ENCODE peak calls at places on chromosomes 1 and 21, in six cellular contexts. One of them, this sample, is unnamed.

GRCh38 chr1:6359568-6360496 is 33.7 kb downstream of the ACOT7 start:
- DNase-seq in NCI-H510A treated with DMSO at 0.1 percent for 48 hours: peak
- DNase-seq in HFF-Myc: no peak
- DNase-seq in WTC11: peak
- DNase-seq in GM20000: peak
- DNase-seq in SJSA1: peak
- DNase-seq in this sample: no peak

GRCh38 chr1:43590389-43590788 is 59.6 kb upstream of the KDM4A start:
- DNase-seq in GM20000: no peak
- DNase-seq in NCI-H510A treated with DMSO at 0.1 percent for 48 hours: no peak
- DNase-seq in HFF-Myc: no peak
- DNase-seq in WTC11: peak
- DNase-seq in SJSA1: no peak
- DNase-seq in this sample: no peak

GRCh38 chr1:36463404-36463772 is 796 bp downstream of the MRPS15 start:
- DNase-seq in SJSA1: no peak
- DNase-seq in HFF-Myc: no peak
- DNase-seq in NCI-H510A treated with DMSO at 0.1 percent for 48 hours: peak
- DNase-seq in GM20000: no peak
- DNase-seq in WTC11: no peak
- DNase-seq in this sample: no peak

GRCh38 chr1:16420719-16421118 is 16.5 kb downstream of the SPATA21 start:
- DNase-seq in GM20000: peak
- DNase-seq in WTC11: no peak
- DNase-seq in HFF-Myc: no peak
- DNase-seq in SJSA1: no peak
- DNase-seq in NCI-H510A treated with DMSO at 0.1 percent for 48 hours: no peak
- DNase-seq in this sample: no peak

GRCh38 chr21:44539031-44539430 is 964 bp downstream of the KRTAP10-1 start:
- DNase-seq in HFF-Myc: no peak
- DNase-seq in GM20000: no peak
- DNase-seq in WTC11: no peak
- DNase-seq in NCI-H510A treated with DMSO at 0.1 percent for 48 hours: no peak
- DNase-seq in SJSA1: no peak
- DNase-seq in this sample: no peak

GRCh38 chr1:167790117-167790516 is 68.3 kb downstream of the MPZL1 start:
- DNase-seq in HFF-Myc: no peak
- DNase-seq in WTC11: no peak
- DNase-seq in NCI-H510A treated with DMSO at 0.1 percent for 48 hours: no peak
- DNase-seq in SJSA1: no peak
- DNase-seq in GM20000: no peak
- DNase-seq in this sample: no peak

GRCh38 chr1:46485564-46486431 is 3.8 kb upstream of the DMBX1 start:
- DNase-seq in WTC11: no peak
- DNase-seq in NCI-H510A treated with DMSO at 0.1 percent for 48 hours: no peak
- DNase-seq in GM20000: no peak
- DNase-seq in HFF-Myc: no peak
- DNase-seq in SJSA1: no peak
- DNase-seq in this sample: no peak

GRCh38 chr1:84479998-84480397 is 932 bp downstream of the RPF1 start:
- DNase-seq in HFF-Myc: no peak
- DNase-seq in GM20000: no peak
- DNase-seq in NCI-H510A treated with DMSO at 0.1 percent for 48 hours: peak
- DNase-seq in WTC11: no peak
- DNase-seq in SJSA1: no peak
- DNase-seq in this sample: no peak

GRCh38 chr1:117093870-117094621 is 27.5 kb downstream of the TRIM45 start:
- DNase-seq in WTC11: peak
- DNase-seq in HFF-Myc: peak
- DNase-seq in GM20000: peak
- DNase-seq in SJSA1: peak
- DNase-seq in NCI-H510A treated with DMSO at 0.1 percent for 48 hours: no peak
- DNase-seq in this sample: no peak

GRCh38 chr1:33902486-33903209 is 38.8 kb downstream of the HMGB4 start:
- DNase-seq in NCI-H510A treated with DMSO at 0.1 percent for 48 hours: no peak
- DNase-seq in GM20000: no peak
- DNase-seq in HFF-Myc: no peak
- DNase-seq in SJSA1: no peak
- DNase-seq in WTC11: no peak
- DNase-seq in this sample: no peak

GRCh38 chr1:240888039-240888786 is 276.3 kb upstream of the GREM2 start:
- DNase-seq in HFF-Myc: no peak
- DNase-seq in GM20000: peak
- DNase-seq in SJSA1: no peak
- DNase-seq in NCI-H510A treated with DMSO at 0.1 percent for 48 hours: peak
- DNase-seq in WTC11: peak
- DNase-seq in this sample: no peak

GRCh38 chr1:66552829-66553228 is 18.9 kb downstream of the SGIP1 start:
- DNase-seq in GM20000: no peak
- DNase-seq in HFF-Myc: no peak
- DNase-seq in SJSA1: no peak
- DNase-seq in WTC11: no peak
- DNase-seq in NCI-H510A treated with DMSO at 0.1 percent for 48 hours: no peak
- DNase-seq in this sample: no peak

GRCh38 chr1:160366731-160367515 is at the start of gene NHLH1:
- DNase-seq in SJSA1: no peak
- DNase-seq in HFF-Myc: no peak
- DNase-seq in WTC11: peak
- DNase-seq in NCI-H510A treated with DMSO at 0.1 percent for 48 hours: no peak
- DNase-seq in GM20000: no peak
- DNase-seq in this sample: no peak

GRCh38 chr1:90000934-90001676 is 6.2 kb downstream of the ZNF326 start:
- DNase-seq in WTC11: no peak
- DNase-seq in NCI-H510A treated with DMSO at 0.1 percent for 48 hours: no peak
- DNase-seq in HFF-Myc: no peak
- DNase-seq in GM20000: no peak
- DNase-seq in SJSA1: no peak
- DNase-seq in this sample: no peak

GRCh38 chr1:182080955-182081582 is 19.6 kb upstream of the ZNF648 start:
- DNase-seq in GM20000: peak
- DNase-seq in NCI-H510A treated with DMSO at 0.1 percent for 48 hours: peak
- DNase-seq in WTC11: no peak
- DNase-seq in HFF-Myc: no peak
- DNase-seq in SJSA1: peak
- DNase-seq in this sample: no peak

GRCh38 chr1:158998781-158999161 is 10.9 kb upstream of the IFI16 start:
- DNase-seq in NCI-H510A treated with DMSO at 0.1 percent for 48 hours: peak
- DNase-seq in HFF-Myc: no peak
- DNase-seq in WTC11: no peak
- DNase-seq in GM20000: peak
- DNase-seq in SJSA1: peak
- DNase-seq in this sample: no peak

GRCh38 chr1:47491341-47491753 is 53.5 kb downstream of the FOXD2 start:
- DNase-seq in GM20000: no peak
- DNase-seq in SJSA1: no peak
- DNase-seq in NCI-H510A treated with DMSO at 0.1 percent for 48 hours: no peak
- DNase-seq in WTC11: no peak
- DNase-seq in HFF-Myc: no peak
- DNase-seq in this sample: no peak

GRCh38 chr1:1358433-1359201 is at the start of gene MXRA8:
- DNase-seq in HFF-Myc: no peak
- DNase-seq in NCI-H510A treated with DMSO at 0.1 percent for 48 hours: no peak
- DNase-seq in GM20000: no peak
- DNase-seq in SJSA1: peak
- DNase-seq in WTC11: no peak
- DNase-seq in this sample: peak

GRCh38 chr1:30526652-30527345 is 196.6 kb downstream of the MATN1 start:
- DNase-seq in GM20000: no peak
- DNase-seq in HFF-Myc: no peak
- DNase-seq in SJSA1: peak
- DNase-seq in NCI-H510A treated with DMSO at 0.1 percent for 48 hours: no peak
- DNase-seq in WTC11: no peak
- DNase-seq in this sample: no peak

GRCh38 chr1:41758490-41758889 is 160.2 kb downstream of the HIVEP3 start:
- DNase-seq in NCI-H510A treated with DMSO at 0.1 percent for 48 hours: no peak
- DNase-seq in WTC11: no peak
- DNase-seq in SJSA1: no peak
- DNase-seq in HFF-Myc: no peak
- DNase-seq in GM20000: no peak
- DNase-seq in this sample: no peak

GRCh38 chr21:46424062-46424591 is 34.6 kb upstream of the DIP2A start:
- DNase-seq in HFF-Myc: no peak
- DNase-seq in SJSA1: no peak
- DNase-seq in GM20000: no peak
- DNase-seq in WTC11: no peak
- DNase-seq in NCI-H510A treated with DMSO at 0.1 percent for 48 hours: no peak
- DNase-seq in this sample: no peak

GRCh38 chr1:180254854-180255253 is 24.8 kb downstream of the LHX4 start:
- DNase-seq in NCI-H510A treated with DMSO at 0.1 percent for 48 hours: no peak
- DNase-seq in GM20000: no peak
- DNase-seq in WTC11: no peak
- DNase-seq in SJSA1: peak
- DNase-seq in HFF-Myc: no peak
- DNase-seq in this sample: no peak

GRCh38 chr1:8121261-8122159 is 95.4 kb upstream of the ERRFI1 start:
- DNase-seq in NCI-H510A treated with DMSO at 0.1 percent for 48 hours: no peak
- DNase-seq in WTC11: no peak
- DNase-seq in SJSA1: peak
- DNase-seq in HFF-Myc: no peak
- DNase-seq in GM20000: no peak
- DNase-seq in this sample: no peak

GRCh38 chr1:48084826-48085225 is 87.6 kb upstream of the TRABD2B start:
- DNase-seq in NCI-H510A treated with DMSO at 0.1 percent for 48 hours: no peak
- DNase-seq in SJSA1: no peak
- DNase-seq in WTC11: no peak
- DNase-seq in HFF-Myc: no peak
- DNase-seq in GM20000: no peak
- DNase-seq in this sample: no peak

GRCh38 chr1:17276568-17276967 is 27.7 kb downstream of the PADI3 start:
- DNase-seq in HFF-Myc: no peak
- DNase-seq in SJSA1: no peak
- DNase-seq in NCI-H510A treated with DMSO at 0.1 percent for 48 hours: no peak
- DNase-seq in GM20000: no peak
- DNase-seq in WTC11: no peak
- DNase-seq in this sample: no peak

GRCh38 chr1:112866151-112866550 is 89.8 kb downstream of the SLC16A1 start:
- DNase-seq in NCI-H510A treated with DMSO at 0.1 percent for 48 hours: no peak
- DNase-seq in SJSA1: peak
- DNase-seq in WTC11: no peak
- DNase-seq in HFF-Myc: no peak
- DNase-seq in GM20000: no peak
- DNase-seq in this sample: no peak